ENCODE peak calls at places on chromosomes 13 and 19, in seven cellular contexts. R is IMR-90, O is mesenchymal stem cell, F is H1, B is mesendoderm, L is neuronal stem cell, J is H9. S is an unnamed sample.

GRCh38 chr13:25678398-25678797 is 306.6 kb downstream of the ATP8A2 start:
- DNase-seq in R (no peak), O (no peak), F (no peak), B (peak), L (no peak), J (peak), S (no peak)

GRCh38 chr19:44643605-44644390 is at the start of gene PVR:
- DNase-seq in R (peak), O (peak), F (peak), B (peak), L (peak), J (peak), S (peak)

GRCh38 chr13:71806885-71807284 is 60.1 kb downstream of the DACH1 start:
- DNase-seq in R (no peak), O (no peak), F (no peak), B (no peak), L (no peak), J (no peak), S (no peak)

GRCh38 chr19:52007805-52008557 is at the start of gene ZNF615:
- DNase-seq in R (peak), O (peak), F (peak), B (peak), L (peak), J (peak), S (peak)

GRCh38 chr13:20616059-20616797 is 49.3 kb downstream of the IFT88 start:
- DNase-seq in R (peak), O (peak), F (no peak), B (no peak), L (no peak), J (no peak), S (no peak)

GRCh38 chr13:38607136-38607535 is 79.7 kb upstream of the FREM2 start:
- DNase-seq in R (no peak), O (no peak), F (no peak), B (peak), L (no peak), J (no peak), S (no peak)

GRCh38 chr13:99970761-99971575 is 599 bp downstream of the ZIC5 start:
- DNase-seq in R (no peak), O (no peak), F (peak), B (peak), L (no peak), J (peak), S (no peak)

GRCh38 chr19:55486971-55487883 is 1.0 kb upstream of the SSC5D start:
- DNase-seq in R (peak), O (peak), F (peak), B (peak), L (no peak), J (no peak), S (no peak)

GRCh38 chr13:40470665-40471064 is 195.8 kb downstream of the FOXO1 start:
- DNase-seq in R (no peak), O (no peak), F (no peak), B (no peak), L (no peak), J (no peak), S (no peak)

GRCh38 chr19:28501979-28502378 is 711.0 kb downstream of the UQCRFS1 start:
- DNase-seq in R (no peak), O (no peak), F (no peak), B (no peak), L (no peak), J (no peak), S (no peak)

GRCh38 chr19:27734496-27735220 is 1478.3 kb downstream of the UQCRFS1 start:
- DNase-seq in R (no peak), O (no peak), F (no peak), B (no peak), L (no peak), J (no peak), S (no peak)

GRCh38 chr13:31674056-31674455 is 65.3 kb upstream of the RXFP2 start:
- DNase-seq in R (no peak), O (no peak), F (no peak), B (no peak), L (no peak), J (no peak), S (no peak)

GRCh38 chr13:32390484-32390883 is 37.4 kb downstream of the N4BP2L1 start:
- DNase-seq in R (no peak), O (no peak), F (no peak), B (no peak), L (no peak), J (no peak), S (no peak)

GRCh38 chr13:30796833-30797601 is 61.7 kb downstream of the ALOX5AP start:
- DNase-seq in R (peak), O (no peak), F (no peak), B (peak), L (no peak), J (no peak), S (no peak)

GRCh38 chr13:100883453-100883852 is 208.9 kb upstream of the TMTC4 start:
- DNase-seq in R (no peak), O (no peak), F (no peak), B (no peak), L (no peak), J (no peak), S (no peak)

GRCh38 chr13:57123660-57124059 is 17.1 kb upstream of the PRR20A start:
- DNase-seq in R (no peak), O (no peak), F (no peak), B (no peak), L (no peak), J (no peak), S (no peak)

GRCh38 chr19:3503036-3503572 is 2.6 kb upstream of the DOHH start:
- DNase-seq in R (peak), O (peak), F (no peak), B (no peak), L (no peak), J (no peak), S (no peak)

GRCh38 chr13:46388846-46389245 is 1.8 kb upstream of the RUBCNL start:
- DNase-seq in R (no peak), O (no peak), F (no peak), B (peak), L (no peak), J (no peak), S (no peak)

GRCh38 chr19:12706332-12706718 is 9.9 kb upstream of the FBXW9 start:
- DNase-seq in R (no peak), O (no peak), F (no peak), B (no peak), L (no peak), J (no peak), S (no peak)

GRCh38 chr13:44032801-44033200 is 153.1 kb downstream of the LACC1 start:
- DNase-seq in R (no peak), O (no peak), F (no peak), B (no peak), L (no peak), J (no peak), S (peak)

GRCh38 chr13:72808917-72809500 is 27.1 kb downstream of the PIBF1 start:
- DNase-seq in R (peak), O (peak), F (no peak), B (peak), L (peak), J (no peak), S (peak)

GRCh38 chr19:34034318-34034846 is 137.9 kb upstream of the LSM14A start:
- DNase-seq in R (no peak), O (no peak), F (no peak), B (no peak), L (no peak), J (no peak), S (no peak)

GRCh38 chr19:42170715-42171114 is 38.5 kb upstream of the POU2F2 start:
- DNase-seq in R (no peak), O (no peak), F (no peak), B (no peak), L (no peak), J (no peak), S (no peak)

GRCh38 chr19:42174188-42174587 is 41.9 kb upstream of the POU2F2 start:
- DNase-seq in R (no peak), O (no peak), F (no peak), B (no peak), L (no peak), J (no peak), S (no peak)

GRCh38 chr19:42170052-42170451 is 37.8 kb upstream of the POU2F2 start:
- DNase-seq in R (no peak), O (no peak), F (no peak), B (no peak), L (no peak), J (no peak), S (no peak)

GRCh38 chr19:42173695-42174094 is 41.4 kb upstream of the POU2F2 start:
- DNase-seq in R (no peak), O (no peak), F (no peak), B (no peak), L (no peak), J (no peak), S (no peak)

DNA sequence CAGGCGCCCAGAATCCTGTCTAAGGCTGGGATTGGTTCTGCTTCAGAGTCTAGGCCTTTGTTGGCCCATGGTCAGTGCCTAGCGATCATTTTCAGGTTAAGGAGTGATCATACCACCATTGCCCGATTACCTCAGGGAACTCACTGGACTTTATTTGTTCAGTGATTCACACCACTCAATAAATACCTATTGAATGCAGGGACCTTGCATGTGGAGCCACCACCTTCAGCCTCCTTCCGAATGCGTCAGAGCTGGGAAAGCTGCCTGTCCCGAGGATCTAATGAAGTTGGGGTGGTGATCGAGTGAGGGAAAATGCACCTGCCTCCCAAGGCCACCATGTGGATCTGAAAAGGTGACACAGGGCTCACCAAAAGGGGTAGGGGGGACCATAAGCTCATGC is 40.0 kb upstream of the POU2F2 start:
- DNase-seq in R (no peak), O (no peak), F (no peak), B (no peak), L (no peak), J (no peak), S (no peak)
- H2BK120ac ChIP-seq in R (no peak), O (no peak), F (no peak), B (no peak), L (no peak), J (no peak), S (no peak)

GRCh38 chr13:84662503-84662902 is 780.2 kb upstream of the SLITRK1 start:
- DNase-seq in R (no peak), O (no peak), F (no peak), B (no peak), L (no peak), J (no peak), S (no peak)
- H2BK120ac ChIP-seq in R (no peak), O (no peak), F (no peak), B (no peak), L (no peak), J (no peak), S (no peak)

DNA sequence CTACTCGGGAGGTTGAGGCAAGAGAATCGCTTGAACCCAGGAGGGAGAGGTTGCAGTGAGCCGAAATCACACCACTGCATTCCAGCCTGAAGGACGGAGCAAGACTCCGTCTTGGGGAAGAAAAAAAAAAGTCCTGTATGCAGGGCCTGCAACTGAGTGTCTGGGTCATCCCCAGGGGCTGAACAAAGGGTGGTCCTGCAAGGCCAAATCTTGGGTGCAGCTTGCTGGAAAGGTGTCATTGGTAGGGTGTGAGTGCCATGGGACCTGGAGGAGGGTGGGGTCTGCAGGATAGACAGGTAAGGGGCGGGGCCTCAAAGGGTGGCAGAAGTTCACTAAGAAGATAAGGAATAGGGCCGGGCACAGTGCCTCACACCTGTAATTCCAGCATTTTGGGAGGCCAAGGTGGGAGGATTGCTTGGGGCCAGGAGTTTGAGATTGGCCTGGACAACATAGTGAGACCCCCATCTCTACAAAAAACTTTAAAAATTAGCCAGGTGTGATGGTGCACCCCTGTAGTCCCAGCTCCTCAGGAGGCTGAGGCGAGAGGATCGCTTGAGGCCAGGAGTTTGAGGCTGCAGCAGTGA is 31.5 kb downstream of the ZSWIM4 start:
- DNase-seq in R (no peak), O (peak), F (no peak), B (no peak), L (no peak), J (no peak), S (no peak)
- H2BK120ac ChIP-seq in R (no peak), O (no peak), F (no peak), B (no peak), L (no peak), J (no peak), S (no peak)

GRCh38 chr19:8307400-8307964 is 676 bp downstream of the CD320 start:
- DNase-seq in R (no peak), O (no peak), F (no peak), B (peak), L (no peak), J (no peak), S (no peak)

GRCh38 chr19:8304841-8305621 is 3.1 kb downstream of the CD320 start:
- DNase-seq in R (no peak), O (no peak), F (peak), B (peak), L (peak), J (peak), S (peak)

GRCh38 chr19:8307965-8308866 is at the start of gene CD320:
- DNase-seq in R (peak), O (peak), F (peak), B (peak), L (peak), J (peak), S (peak)

GRCh38 chr19:8305798-8306197 is 2.4 kb downstream of the CD320 start:
- DNase-seq in R (no peak), O (no peak), F (no peak), B (no peak), L (no peak), J (no peak), S (no peak)

GRCh38 chr19:8306235-8307054 is 1.7 kb downstream of the CD320 start:
- DNase-seq in R (no peak), O (no peak), F (peak), B (no peak), L (no peak), J (no peak), S (no peak)
- H2BK120ac ChIP-seq in R (no peak), O (no peak), F (no peak), B (no peak), L (no peak), J (no peak), S (no peak)

GRCh38 chr19:1052349-1052967 is 12.6 kb downstream of the ABCA7 start:
- DNase-seq in R (no peak), O (no peak), F (no peak), B (no peak), L (no peak), J (no peak), S (no peak)
- H2BK120ac ChIP-seq in R (no peak), O (no peak), F (no peak), B (no peak), L (no peak), J (no peak), S (no peak)

GRCh38 chr19:39133431-39134270 is 8.1 kb downstream of the PAK4 start:
- DNase-seq in R (no peak), O (no peak), F (no peak), B (peak), L (no peak), J (no peak), S (peak)
- H2BK120ac ChIP-seq in R (no peak), O (no peak), F (no peak), B (no peak), L (no peak), J (no peak), S (peak)

GRCh38 chr13:64704121-64704520 is 2526.0 kb downstream of the PCDH9 start:
- DNase-seq in R (no peak), O (peak), F (no peak), B (no peak), L (no peak), J (no peak), S (no peak)
- H2BK120ac ChIP-seq in R (no peak), O (peak), F (no peak), B (no peak), L (no peak), J (no peak), S (peak)

S was measured in trophoblast cell.